ENCODE peak calls at places on chromosomes 13 and 19, in six cellular contexts. P is mammary epithelial cell; B is caudate nucleus; U is RWPE1; R is CD8-positive, alpha-beta T cell; L is left ventricle myocardium inferior. H is an unnamed sample.

GRCh38 chr19:30276312-30276884 is 95.8 kb upstream of the ZNF536 start:
- DNase-seq in P (no peak), B (no peak), U (no peak), L (no peak), R (no peak), H (no peak)

GRCh38 chr13:85255978-85256377 is 543.2 kb downstream of the SLITRK6 start:
- DNase-seq in R (no peak), B (no peak), P (no peak), U (no peak), L (no peak), H (no peak)

GRCh38 chr13:37616131-37616530 is 17.6 kb upstream of the POSTN start:
- DNase-seq in B (no peak), P (no peak), L (no peak), U (no peak), R (no peak), H (no peak)

GRCh38 chr13:43894438-43894837 is 14.7 kb downstream of the LACC1 start:
- DNase-seq in U (no peak), R (no peak), P (no peak), L (no peak), B (no peak), H (no peak)

GRCh38 chr13:111897846-111898215 is 169.1 kb upstream of the SOX1 start:
- DNase-seq in R (no peak), P (no peak), U (no peak), L (no peak), B (no peak), H (no peak)

GRCh38 chr13:44969858-44970484 is 19.3 kb downstream of the NUFIP1 start:
- DNase-seq in R (no peak), P (peak; percentile 28), U (peak; percentile 53), L (no peak), B (no peak), H (no peak)

GRCh38 chr19:4692275-4693077 is 22.3 kb upstream of the MYDGF start:
- DNase-seq in B (no peak), U (no peak), L (no peak), R (no peak), P (no peak), H (no peak)

GRCh38 chr13:94480672-94481145 is 1.2 kb upstream of the DCT start:
- DNase-seq in L (peak; percentile 41), B (no peak), U (no peak), P (peak; percentile 6), R (no peak), H (no peak)

GRCh38 chr19:41478171-41478570 is 35.2 kb downstream of the ERICH4 start:
- DNase-seq in B (no peak), P (no peak), U (no peak), R (no peak), L (no peak), H (peak; percentile 53)

GRCh38 chr19:48400018-48400742 is 6.7 kb downstream of the GRIN2D start:
- DNase-seq in R (no peak), P (peak; percentile 51), L (peak; percentile 53), U (no peak), B (no peak), H (peak; percentile 81)

GRCh38 chr13:30832845-30833332 is 73.2 kb upstream of the MEDAG start:
- DNase-seq in P (peak; percentile 93), B (no peak), L (peak; percentile 29), U (peak; percentile 77), R (peak; percentile 6), H (peak; percentile 67)

GRCh38 chr19:52935434-52935833 is 12.2 kb upstream of the ZNF888 start:
- DNase-seq in R (no peak), L (no peak), P (no peak), U (no peak), B (no peak), H (no peak)

GRCh38 chr19:52936151-52936957 is 13.1 kb upstream of the ZNF888 start:
- DNase-seq in R (no peak), B (no peak), P (no peak), U (no peak), L (no peak), H (no peak)

GRCh38 chr19:52941941-52942370 is 18.7 kb upstream of the ZNF888 start:
- DNase-seq in P (peak; percentile 26), U (peak; percentile 8), R (peak; percentile 6), B (no peak), L (peak; percentile 27), H (no peak)

GRCh38 chr19:52942371-52943133 is 19.3 kb upstream of the ZNF888 start:
- DNase-seq in B (peak; percentile 67), P (peak; percentile 79), R (peak; percentile 91), U (peak; percentile 74), L (peak; percentile 94), H (peak; percentile 98)

DNA sequence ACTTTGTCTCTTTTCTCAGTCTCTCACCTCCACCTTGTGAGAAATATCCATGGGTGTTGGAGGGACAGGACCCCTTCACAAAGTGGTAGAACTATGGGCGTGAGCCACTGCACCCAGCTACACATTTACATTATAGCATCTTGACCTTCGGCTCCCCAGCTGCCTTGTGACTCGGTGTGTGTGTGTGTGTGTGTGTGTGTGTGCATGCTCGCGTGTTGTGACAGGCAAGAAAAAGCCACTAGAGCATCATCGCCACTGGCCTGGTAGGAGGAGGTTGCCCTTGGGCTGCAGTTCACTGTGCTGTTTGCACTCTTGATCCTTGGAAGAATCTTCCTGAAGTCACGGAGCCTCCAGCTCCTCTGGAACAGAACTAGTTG is 13.7 kb upstream of the ZNF888 start:
- DNase-seq in P (no peak), B (no peak), L (no peak), R (no peak), U (no peak), H (no peak)
- H3K27ac ChIP-seq in P (no peak overlapping the region), B (no peak overlapping the region), L (no peak overlapping the region), R (no peak overlapping the region), U (no peak overlapping the region), H (no peak overlapping the region)

DNA sequence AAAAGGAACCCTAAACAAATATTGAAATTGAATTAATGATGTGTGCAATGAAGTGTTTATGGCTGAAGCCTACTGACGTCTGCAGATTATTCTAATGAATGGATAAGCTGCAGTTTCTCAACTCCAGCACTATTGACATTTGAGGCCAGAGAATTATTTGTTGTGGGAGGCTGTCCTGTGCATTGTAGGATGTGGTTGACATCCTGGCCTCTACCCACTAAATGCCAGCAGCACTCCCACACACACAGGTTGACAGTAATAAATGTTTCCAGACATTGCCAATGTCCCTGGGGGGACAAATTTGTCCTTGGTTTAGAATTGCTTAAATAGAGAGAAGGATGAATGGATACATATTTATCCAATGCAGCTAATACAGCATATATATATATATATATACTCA is 19.2 kb upstream of the MYH14 start:
- DNase-seq in B (no peak), R (no peak), U (no peak), P (no peak), L (no peak), H (no peak)
- H3K27ac ChIP-seq in B (no peak overlapping the region), R (no peak overlapping the region), U (no peak overlapping the region), P (no peak overlapping the region), L (no peak overlapping the region), H (no peak overlapping the region)

DNA sequence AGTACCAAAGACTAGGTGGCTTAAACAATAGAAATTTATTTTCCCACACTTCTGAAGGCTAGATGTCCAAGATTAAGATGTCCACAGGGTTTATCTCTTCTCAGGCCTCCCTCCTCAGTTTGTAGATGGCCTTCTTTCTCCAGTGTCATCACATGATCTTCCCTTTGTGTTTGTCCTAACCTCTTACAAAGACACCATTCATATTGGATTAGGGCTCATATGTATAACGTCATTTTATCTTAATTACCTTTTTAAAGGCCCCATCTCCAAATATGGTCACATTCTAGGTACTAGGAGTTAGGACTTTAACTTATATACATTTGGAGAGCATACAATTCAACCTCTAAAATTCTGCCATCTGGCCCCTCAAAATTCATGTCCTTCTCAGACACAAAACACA is 34.3 kb downstream of the N4BP2L2 start:
- DNase-seq in L (no peak), R (no peak), P (no peak), U (no peak), B (no peak), H (no peak)
- H3K27ac ChIP-seq in L (peak overlapping the region; percentile 21), R (no peak overlapping the region), P (no peak overlapping the region), U (no peak overlapping the region), B (no peak overlapping the region), H (no peak overlapping the region)

GRCh38 chr19:40228371-40228770 is 1.9 kb upstream of the CCNP start:
- DNase-seq in P (no peak), U (no peak), B (no peak), L (no peak), R (no peak), H (no peak)
- H3K27ac ChIP-seq in P (no peak overlapping the region), U (no peak overlapping the region), B (no peak overlapping the region), L (no peak overlapping the region), R (no peak overlapping the region), H (no peak overlapping the region)

GRCh38 chr19:55545443-55545842 is at the start of gene SBK3:
- DNase-seq in U (no peak), P (no peak), L (no peak), B (no peak), R (no peak), H (no peak)

GRCh38 chr19:55549500-55550320 is 4.4 kb upstream of the SBK3 start:
- DNase-seq in R (no peak), P (peak; percentile 65), U (peak; percentile 76), L (no peak), B (no peak), H (no peak)

GRCh38 chr19:55544776-55545439 is 435 bp downstream of the SBK3 start:
- DNase-seq in R (no peak), U (no peak), B (no peak), L (no peak), P (no peak), H (no peak)

GRCh38 chr19:55545913-55546495 is 661 bp upstream of the SBK3 start:
- DNase-seq in P (no peak), L (peak; percentile 69), R (no peak), B (no peak), U (no peak), H (no peak)

GRCh38 chr19:55546822-55547614 is 1.7 kb upstream of the SBK3 start:
- DNase-seq in L (peak; percentile 85), R (no peak), U (no peak), P (peak; percentile 26), B (no peak), H (peak; percentile 95)
- H3K27ac ChIP-seq in L (peak overlapping the region; percentile 96), R (no peak overlapping the region), U (peak overlapping the region; percentile 5), P (no peak overlapping the region), B (no peak overlapping the region), H (peak overlapping the region; percentile 5)

DNA sequence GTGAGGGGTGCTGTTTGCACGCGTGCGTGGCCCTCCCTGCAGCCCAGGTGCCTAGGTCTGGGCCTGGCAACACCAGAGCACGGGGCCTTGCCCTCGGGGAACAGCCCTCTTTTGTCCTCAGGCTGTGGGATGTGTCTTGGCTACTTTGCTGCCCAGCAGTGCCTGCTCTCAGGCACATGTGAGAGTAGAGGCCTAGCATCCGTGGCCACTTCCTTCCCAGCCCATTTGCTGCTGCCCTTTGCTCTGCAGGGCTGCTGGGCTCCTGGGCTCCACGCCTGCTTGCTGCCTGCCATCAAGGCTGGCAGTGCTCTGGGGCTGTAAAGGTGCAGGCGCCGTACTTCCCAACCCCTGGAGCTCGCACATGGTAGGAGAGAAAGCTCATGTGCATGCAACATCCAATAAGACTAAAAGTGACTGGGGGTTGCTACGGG is 46.6 kb downstream of the CAPN12 start:
- DNase-seq in U (no peak), P (no peak), R (no peak), B (no peak), L (no peak), H (no peak)
- H3K27ac ChIP-seq in U (peak overlapping the region; percentile 87), P (peak overlapping the region; percentile 99), R (no peak overlapping the region), B (peak overlapping the region; percentile 87), L (peak overlapping the region; percentile 91), H (no peak overlapping the region)

GRCh38 chr19:38669532-38669931 is 22.1 kb downstream of the ACTN4 start:
- DNase-seq in U (no peak), B (no peak), R (peak; percentile 37), L (no peak), P (no peak), H (peak; percentile 50)
- H3K27ac ChIP-seq in U (peak overlapping the region; percentile 71), B (no peak overlapping the region), R (no peak overlapping the region), L (peak overlapping the region; percentile 95), P (peak overlapping the region; percentile 84), H (peak overlapping the region; percentile 97)

GRCh38 chr19:29268721-29269483 is 56.0 kb upstream of the UQCRFS1 start:
- DNase-seq in U (no peak), L (no peak), R (no peak), B (no peak), P (no peak), H (no peak)
- H3K27ac ChIP-seq in U (no peak overlapping the region), L (no peak overlapping the region), R (no peak overlapping the region), B (no peak overlapping the region), P (no peak overlapping the region), H (no peak overlapping the region)